ENCODE peak calls at places on chromosomes 4 and X, in eight cellular contexts. S, K, V, N, Q, L, J and T are unnamed samples.

GRCh38 chrX:49101629-49101984 is 21.9 kb upstream of the WDR45 start:
- DNase-seq in S (peak), Q (no peak), L (no peak), V (no peak), N (no peak), J (no peak), K (peak), T (no peak)

GRCh38 chr4:174318829-174319764 is 35.4 kb downstream of the CEP44 start:
- DNase-seq in S (no peak), L (no peak), N (no peak), Q (no peak), K (no peak), V (no peak), J (no peak), T (no peak)

GRCh38 chr4:145936142-145937020 is 2.2 kb downstream of the ZNF827 start:
- DNase-seq in K (peak), V (peak), Q (peak), S (peak), L (peak), J (no peak), N (no peak), T (peak)

GRCh38 chrX:30278365-30278764 is 30.8 kb downstream of the NR0B1 start:
- DNase-seq in J (no peak), K (no peak), L (no peak), Q (peak), N (no peak), S (no peak), V (no peak), T (no peak)

GRCh38 chr4:134388351-134388750 is 186.8 kb upstream of the PABPC4L start:
- DNase-seq in J (no peak), V (no peak), Q (no peak), K (no peak), S (no peak), N (no peak), L (no peak), T (no peak)

GRCh38 chrX:100316987-100317386 is 93.1 kb downstream of the PCDH19 start:
- DNase-seq in J (no peak), S (no peak), V (no peak), N (no peak), Q (no peak), K (no peak), L (no peak), T (no peak)

GRCh38 chr4:161254375-161254774 is 909.4 kb downstream of the FSTL5 start:
- DNase-seq in L (no peak), J (no peak), Q (no peak), K (no peak), N (no peak), S (no peak), V (no peak), T (no peak)

GRCh38 chr4:39855909-39856512 is 121.7 kb downstream of the PDS5A start:
- DNase-seq in L (no peak), J (no peak), K (no peak), N (no peak), S (no peak), Q (peak), V (no peak), T (no peak)

GRCh38 chr4:7429069-7429416 is 5.7 kb downstream of the PSAPL1 start:
- DNase-seq in S (no peak), N (no peak), K (no peak), L (no peak), V (peak), Q (no peak), J (peak), T (no peak)

GRCh38 chr4:24971192-24971591 is 58.4 kb upstream of the CCDC149 start:
- DNase-seq in J (no peak), Q (no peak), L (no peak), N (no peak), V (no peak), S (no peak), K (no peak), T (peak)

GRCh38 chr4:8292388-8293107 is 23.0 kb downstream of the HTRA3 start:
- DNase-seq in S (no peak), V (peak), J (no peak), L (no peak), K (no peak), Q (no peak), N (no peak), T (no peak)

GRCh38 chr4:41160010-41160789 is 54.1 kb downstream of the APBB2 start:
- DNase-seq in L (no peak), S (no peak), V (no peak), J (no peak), K (no peak), N (peak), Q (peak), T (no peak)

GRCh38 chrX:39167791-39168190 is 366.5 kb downstream of the MID1IP1 start:
- DNase-seq in N (no peak), V (no peak), S (no peak), L (no peak), K (no peak), J (no peak), Q (no peak), T (no peak)

GRCh38 chr4:184019667-184020665 is 114.9 kb downstream of the STOX2 start:
- DNase-seq in J (no peak), V (no peak), K (no peak), S (no peak), L (no peak), Q (no peak), N (no peak), T (no peak)

GRCh38 chr4:90515191-90515590 is 388.0 kb downstream of the CCSER1 start:
- DNase-seq in L (no peak), S (no peak), N (no peak), K (no peak), V (no peak), J (no peak), Q (no peak), T (no peak)

GRCh38 chr4:137981277-137981676 is 260.9 kb downstream of the SLC7A11 start:
- DNase-seq in L (no peak), S (no peak), N (no peak), Q (peak), J (no peak), K (no peak), V (no peak), T (no peak)

GRCh38 chr4:85717366-85717765 is 242.4 kb downstream of the ARHGAP24 start:
- DNase-seq in L (no peak), S (no peak), Q (no peak), J (no peak), V (no peak), N (peak), K (no peak), T (no peak)

GRCh38 chr4:93384211-93384610 is 444.3 kb upstream of the ATOH1 start:
- DNase-seq in S (no peak), Q (no peak), V (no peak), L (no peak), N (no peak), K (no peak), J (no peak), T (no peak)

GRCh38 chrX:20383487-20383886 is 116.8 kb upstream of the RPS6KA3 start:
- DNase-seq in J (no peak), L (no peak), Q (no peak), N (no peak), S (no peak), V (no peak), K (no peak), T (no peak)

GRCh38 chr4:54318904-54319303 is 89.8 kb downstream of the PDGFRA start:
- DNase-seq in V (no peak), S (no peak), K (no peak), N (no peak), L (no peak), Q (peak), J (no peak), T (peak)

GRCh38 chrX:77160301-77160700 is 286.9 kb upstream of the FGF16 start:
- DNase-seq in N (no peak), L (no peak), J (no peak), V (no peak), S (no peak), Q (no peak), K (no peak), T (no peak)

GRCh38 chr4:148015468-148015867 is 283.6 kb downstream of the ARHGAP10 start:
- DNase-seq in L (no peak), N (no peak), K (no peak), Q (no peak), V (no peak), S (no peak), J (no peak), T (no peak)

GRCh38 chr4:36227913-36228312 is 16.4 kb downstream of the ARAP2 start:
- DNase-seq in V (no peak), S (no peak), N (no peak), L (no peak), J (no peak), K (no peak), Q (no peak), T (no peak)

GRCh38 chrX:41802958-41803357 is 79.0 kb downstream of the GPR82 start:
- DNase-seq in Q (no peak), K (no peak), L (no peak), S (no peak), N (no peak), V (no peak), J (no peak), T (no peak)

GRCh38 chr4:80186666-80187065 is 10.6 kb upstream of the PRDM8 start:
- DNase-seq in L (no peak), V (no peak), K (no peak), S (no peak), Q (no peak), J (no peak), N (no peak), T (no peak)

GRCh38 chr4:117164338-117164737 is 79.0 kb upstream of the TRAM1L1 start:
- DNase-seq in Q (no peak), V (no peak), L (no peak), S (no peak), K (no peak), J (no peak), N (no peak), T (no peak)

GRCh38 chr4:169723207-169723606 is 34.5 kb downstream of the HPF1 start:
- DNase-seq in Q (peak), N (no peak), L (no peak), K (no peak), V (no peak), S (no peak), J (no peak), T (no peak)

GRCh38 chr4:25110653-25111329 is 49.5 kb downstream of the SEPSECS start:
- DNase-seq in K (no peak), V (no peak), L (no peak), Q (no peak), J (no peak), S (no peak), N (no peak), T (no peak)

GRCh38 chr4:14180166-14180565 is 552.6 kb upstream of the BOD1L1 start:
- DNase-seq in J (no peak), V (no peak), L (no peak), K (no peak), N (no peak), Q (no peak), S (no peak), T (no peak)

GRCh38 chrX:9906919-9907318 is 60.2 kb upstream of the CLDN34 start:
- DNase-seq in S (no peak), J (no peak), Q (no peak), K (no peak), N (no peak), L (no peak), V (no peak), T (no peak)

GRCh38 chr4:163165217-163166017 is 1.3 kb downstream of the NAF1 start:
- DNase-seq in V (no peak), N (no peak), S (no peak), K (no peak), Q (no peak), L (no peak), J (no peak), T (no peak)

GRCh38 chrX:108131471-108131870 is 39.9 kb downstream of the ATG4A start:
- DNase-seq in S (no peak), Q (peak), L (no peak), J (no peak), V (no peak), K (no peak), N (no peak), T (no peak)

GRCh38 chr4:140579278-140579677 is 10.5 kb upstream of the UCP1 start:
- DNase-seq in K (no peak), V (no peak), S (no peak), Q (no peak), J (no peak), N (no peak), L (no peak), T (no peak)

GRCh38 chrX:80812176-80812575 is 2.5 kb upstream of the BRWD3 start:
- DNase-seq in J (no peak), N (no peak), K (peak), L (no peak), S (no peak), Q (peak), V (no peak), T (no peak)

GRCh38 chr4:6955261-6955911 is 45.8 kb downstream of the TBC1D14 start:
- DNase-seq in Q (no peak), K (peak), N (no peak), S (no peak), V (no peak), J (no peak), L (no peak), T (no peak)

GRCh38 chrX:46642145-46642544 is 68.6 kb downstream of the CHST7 start:
- DNase-seq in N (no peak), J (no peak), S (no peak), V (no peak), L (no peak), K (no peak), Q (no peak), T (no peak)

GRCh38 chr4:48100248-48100647 is 33.8 kb downstream of the TXK start:
- DNase-seq in N (no peak), K (no peak), L (no peak), J (no peak), V (no peak), S (no peak), Q (no peak), T (no peak)

GRCh38 chr4:73864365-73864764 is 4.8 kb upstream of the CXCL1 start:
- DNase-seq in V (no peak), S (no peak), N (no peak), L (no peak), J (no peak), Q (no peak), K (no peak), T (no peak)

GRCh38 chrX:106170318-106170717 is 2.2 kb downstream of the PWWP3B start:
- DNase-seq in N (no peak), L (no peak), J (no peak), Q (peak), V (no peak), S (no peak), K (no peak), T (peak)
- TF ChIP-seq CTCF in N (peak), L (no peak), J (peak), Q (peak), V (peak), S (peak), K (no peak), T (peak)

DNA sequence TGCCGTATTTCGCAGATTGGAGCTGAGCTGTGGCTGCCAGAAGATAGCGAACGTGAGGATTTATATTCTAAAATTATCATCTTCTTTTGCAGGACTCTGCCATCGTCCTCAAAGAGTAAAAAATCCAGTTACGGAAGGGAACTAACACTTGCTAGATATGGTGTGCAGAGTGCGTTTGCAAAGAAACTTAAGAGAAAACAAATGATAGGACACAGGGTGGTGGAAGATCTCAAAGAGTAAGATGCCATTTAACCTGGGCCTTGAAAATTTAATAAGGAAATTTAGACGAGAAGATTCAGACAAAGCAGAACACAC is 566 bp downstream of the LARP7 start:
- DNase-seq in J (no peak), V (no peak), N (no peak), K (no peak), Q (no peak), S (no peak), L (no peak), T (no peak)
- TF ChIP-seq CTCF in J (peak), V (no peak), N (no peak), K (no peak), Q (no peak), S (no peak), L (no peak), T (no peak)

DNA sequence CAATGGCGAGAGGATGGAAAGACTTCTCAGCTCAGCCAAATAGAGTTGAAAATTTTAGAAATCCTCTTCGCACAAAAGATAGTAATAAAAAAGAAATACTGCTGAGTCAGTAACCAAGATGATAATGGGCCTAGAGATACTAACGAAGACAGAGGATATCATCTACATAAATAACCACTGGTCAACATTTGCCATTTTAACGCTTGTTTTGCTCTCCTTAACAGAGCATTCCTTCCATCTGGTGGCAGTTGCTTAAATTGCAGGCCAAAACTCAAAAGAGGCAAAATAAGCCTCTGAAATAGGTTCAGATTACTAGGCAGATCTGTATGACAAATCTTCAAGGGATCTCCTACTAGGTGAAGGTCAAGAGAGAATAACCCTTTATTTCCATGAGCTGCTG is 51.7 kb upstream of the MCF2 start:
- DNase-seq in K (no peak), N (no peak), V (no peak), Q (peak), J (no peak), L (no peak), S (no peak), T (no peak)
- TF ChIP-seq CTCF in K (no peak), N (peak), V (no peak), Q (peak), J (peak), L (no peak), S (no peak), T (peak)

GRCh38 chr4:153638999-153639398 is 45.1 kb upstream of the TLR2 start:
- DNase-seq in J (no peak), V (no peak), N (no peak), S (no peak), K (no peak), Q (no peak), L (no peak), T (no peak)
- TF ChIP-seq CTCF in J (no peak), V (no peak), N (no peak), S (no peak), K (no peak), Q (no peak), L (no peak), T (no peak)

DNA sequence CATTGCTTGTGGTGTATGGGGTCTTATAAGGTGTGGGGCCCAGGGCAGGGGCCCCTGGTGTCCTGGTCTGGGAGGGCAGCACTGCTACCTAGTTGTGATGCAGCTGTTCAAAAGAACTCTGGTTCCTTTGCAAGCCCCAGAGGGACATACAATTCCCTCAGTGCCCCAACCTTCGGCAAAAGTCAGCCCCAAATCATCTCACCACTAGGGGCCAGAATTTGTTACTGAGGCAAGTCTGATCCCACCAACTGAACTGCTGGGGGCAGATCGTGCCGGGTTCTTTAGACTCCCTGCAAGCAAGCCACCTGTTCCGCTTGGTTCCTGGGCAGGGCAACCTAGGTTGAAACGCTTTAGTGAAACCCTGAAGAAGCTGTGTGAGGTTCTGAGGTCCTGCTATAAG is 180.1 kb upstream of the S100G start:
- DNase-seq in J (no peak), N (no peak), S (no peak), Q (no peak), K (no peak), V (no peak), L (no peak), T (no peak)
- TF ChIP-seq CTCF in J (no peak), N (no peak), S (no peak), Q (peak), K (no peak), V (no peak), L (no peak), T (no peak)

GRCh38 chr4:76718021-76718420 is 179.9 kb downstream of the SOWAHB start:
- DNase-seq in V (no peak), L (no peak), J (no peak), Q (no peak), N (no peak), S (no peak), K (no peak), T (no peak)

GRCh38 chr4:76717431-76717830 is 180.5 kb downstream of the SOWAHB start:
- DNase-seq in S (no peak), K (no peak), N (no peak), V (no peak), J (no peak), Q (no peak), L (no peak), T (no peak)

GRCh38 chr4:76716020-76716419 is 181.9 kb downstream of the SOWAHB start:
- DNase-seq in S (no peak), N (no peak), K (no peak), L (no peak), Q (no peak), J (no peak), V (no peak), T (no peak)

GRCh38 chr4:76716658-76717057 is 181.3 kb downstream of the SOWAHB start:
- DNase-seq in N (no peak), Q (no peak), J (no peak), V (no peak), S (no peak), L (no peak), K (no peak), T (no peak)

DNA sequence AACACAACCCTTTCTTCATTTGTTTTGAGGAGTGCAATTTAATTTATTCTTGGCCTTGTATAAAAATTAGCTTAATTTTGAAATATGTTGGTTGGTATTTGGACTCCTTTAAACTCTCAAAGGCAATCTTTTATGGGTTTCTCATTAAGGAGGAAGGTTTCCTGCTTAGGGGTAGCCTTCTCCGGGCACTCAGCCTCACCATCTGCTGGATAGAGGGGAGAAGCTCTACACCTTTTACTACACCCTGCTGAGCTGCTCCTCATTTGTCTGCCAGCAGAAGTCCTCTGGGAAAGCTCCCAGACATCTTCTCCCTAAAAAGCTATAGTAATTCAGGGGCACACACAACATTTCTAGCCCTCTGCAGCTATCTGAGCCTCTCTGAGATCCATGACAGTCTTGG is 179.1 kb downstream of the SOWAHB start:
- DNase-seq in Q (no peak), L (no peak), S (no peak), J (no peak), V (no peak), N (no peak), K (no peak), T (no peak)
- TF ChIP-seq CTCF in Q (no peak), L (no peak), S (no peak), J (no peak), V (no peak), N (peak), K (no peak), T (no peak)

DNA sequence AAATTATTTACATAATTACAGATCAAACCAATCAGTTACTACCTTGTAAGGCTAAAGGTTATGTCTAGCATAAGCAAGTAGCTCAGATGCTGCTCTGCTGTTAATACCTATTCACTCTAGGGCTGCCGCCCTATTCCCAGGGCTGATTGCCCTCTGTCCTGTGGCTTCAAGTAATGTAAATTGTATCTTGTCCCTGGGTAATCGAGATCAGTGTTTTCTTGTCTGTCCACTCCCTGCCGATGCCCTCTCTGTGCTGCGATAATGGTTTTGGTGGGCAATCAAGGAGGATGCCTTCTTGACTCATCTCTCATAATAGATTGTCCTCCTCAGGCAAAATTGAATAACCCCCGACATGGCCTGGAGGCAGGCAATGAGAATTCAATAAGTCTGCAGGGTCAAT is 641.0 kb upstream of the PITX2 start:
- DNase-seq in N (no peak), V (no peak), J (no peak), Q (no peak), L (no peak), K (no peak), S (no peak), T (no peak)
- TF ChIP-seq CTCF in N (no peak), V (no peak), J (no peak), Q (no peak), L (no peak), K (no peak), S (no peak), T (no peak)